ENCODE peak calls at places on chromosomes 1 and 21, in four cellular contexts. A, D, C and T are unnamed samples.

GRCh38 chr1:41802532-41803501 is 115.9 kb downstream of the HIVEP3 start:
- DNase-seq in C (no peak), D (no peak), A (peak; percentile 59), T (no peak)

GRCh38 chr1:154154534-154155181 is at the start of gene NUP210L:
- DNase-seq in C (no peak), A (peak; percentile 47), D (no peak), T (no peak)

GRCh38 chr1:221487781-221488520 is 253.9 kb downstream of the DUSP10 start:
- DNase-seq in D (no peak), A (no peak), C (no peak), T (no peak)

GRCh38 chr1:108893141-108893530 is 16.4 kb downstream of the GPSM2 start:
- DNase-seq in C (no peak), D (no peak), A (no peak), T (no peak)

GRCh38 chr21:33031562-33031961 is 5.8 kb downstream of the OLIG2 start:
- DNase-seq in A (no peak), C (no peak), D (no peak), T (no peak)

GRCh38 chr1:23239638-23240295 is 22.5 kb upstream of the HTR1D start:
- DNase-seq in C (no peak), D (no peak), A (no peak), T (no peak)

GRCh38 chr21:45590246-45590725 is 48.0 kb upstream of the SLC19A1 start:
- DNase-seq in D (peak; percentile 63), C (no peak), A (peak; percentile 50), T (no peak)

GRCh38 chr1:227532019-227532619 is 31.2 kb upstream of the ZNF678 start:
- DNase-seq in C (no peak), A (no peak), D (no peak), T (no peak)

GRCh38 chr21:16037386-16037785 is 307.6 kb downstream of the USP25 start:
- DNase-seq in D (no peak), A (no peak), C (no peak), T (no peak)

GRCh38 chr1:176617881-176618280 is 154.9 kb downstream of the PAPPA2 start:
- DNase-seq in D (no peak), C (no peak), A (no peak), T (no peak)

GRCh38 chr1:175900171-175900570 is 156.8 kb upstream of the TNR start:
- DNase-seq in A (no peak), C (no peak), D (no peak), T (peak; percentile 49)

GRCh38 chr1:89989791-89990190 is 5.1 kb upstream of the ZNF326 start:
- DNase-seq in C (no peak), D (no peak), A (no peak), T (no peak)

GRCh38 chr1:213564215-213564659 is 423.5 kb upstream of the PROX1 start:
- DNase-seq in A (no peak), D (no peak), C (no peak), T (no peak)

GRCh38 chr1:27410709-27411108 is 18.3 kb downstream of the GPR3 start:
- DNase-seq in C (no peak), A (no peak), D (no peak), T (no peak)

GRCh38 chr21:45364464-45365185 is 40.3 kb upstream of the COL18A1 start:
- DNase-seq in D (no peak), A (peak; percentile 47), C (no peak), T (no peak)

GRCh38 chr1:201222125-201222524 is 31.5 kb downstream of the IGFN1 start:
- DNase-seq in A (peak; percentile 1), D (no peak), C (no peak), T (peak; percentile 49)

GRCh38 chr1:55702064-55702463 is 486.9 kb upstream of the USP24 start:
- DNase-seq in A (no peak), C (no peak), D (no peak), T (no peak)

GRCh38 chr1:16981269-16981849 is 939 bp upstream of the MFAP2 start:
- DNase-seq in C (no peak), A (no peak), D (no peak), T (no peak)

GRCh38 chr1:7404046-7404742 is 366.9 kb upstream of the VAMP3 start:
- DNase-seq in C (no peak), D (no peak), A (no peak), T (peak; percentile 57)

GRCh38 chr1:66439028-66439427 is 94.9 kb upstream of the SGIP1 start:
- DNase-seq in D (no peak), C (no peak), A (no peak), T (no peak)

GRCh38 chr1:204591473-204592090 is 75.4 kb downstream of the MDM4 start:
- DNase-seq in C (no peak), D (no peak), A (no peak), T (no peak)

GRCh38 chr1:23922321-23922943 is 9.3 kb upstream of the CNR2 start:
- DNase-seq in A (no peak), D (no peak), C (no peak), T (no peak)

GRCh38 chr1:43267818-43268425 is 1.9 kb upstream of the TMEM125 start:
- DNase-seq in A (no peak), C (no peak), D (no peak), T (no peak)

GRCh38 chr1:75130865-75131592 is 3.2 kb upstream of the LHX8 start:
- DNase-seq in C (no peak), D (no peak), A (no peak), T (peak; percentile 80)

GRCh38 chr1:114286179-114286578 is 132.5 kb upstream of the SYT6 start:
- DNase-seq in A (no peak), D (no peak), C (no peak), T (no peak)